ENCODE peak calls at places on chromosomes 4 and X, in eight cellular contexts. S is COR-L47; C is NCI-H1694; B is stimulated activated CD8-positive, alpha-beta memory T cell treated with anti-CD3 and anti-CD28 coated beads, Interleukin-7, amount 100 ng/mL, for 24 hours; R is T1000; X is NCI-H1436 treated with DMSO at 0.1 percent for 48 hours; V is AG08395; A is central memory CD8-positive, alpha-beta T cell. U is an unnamed sample.

GRCh38 chr4:88737304-88738015 is 39.8 kb upstream of the NAP1L5 start:
- DNase-seq in S (no peak), C (no peak), B (no peak), R (no peak), X (no peak), V (no peak), A (no peak), U (no peak)

GRCh38 chrX:44343412-44343942 is at the start of gene EFHC2:
- DNase-seq in S (no peak), C (no peak), B (peak), R (no peak), X (no peak), V (peak), A (peak), U (no peak)

GRCh38 chr4:146334862-146335449 is 120.6 kb downstream of the REELD1 start:
- DNase-seq in S (no peak), C (no peak), B (no peak), R (no peak), X (no peak), V (no peak), A (no peak), U (no peak)

GRCh38 chrX:13092455-13092941 is 48.1 kb upstream of the FAM9C start:
- DNase-seq in S (no peak), C (no peak), B (no peak), R (no peak), X (no peak), V (no peak), A (peak), U (no peak)

GRCh38 chrX:153875391-153876111 is 10.4 kb downstream of the L1CAM start:
- DNase-seq in S (no peak), C (no peak), B (peak), R (no peak), X (no peak), V (peak), A (peak), U (peak)

GRCh38 chr4:158930573-158930972 is 161.7 kb downstream of the FNIP2 start:
- DNase-seq in S (no peak), C (no peak), B (no peak), R (no peak), X (no peak), V (no peak), A (no peak), U (no peak)

GRCh38 chrX:78659955-78660354 is 827 bp upstream of the RTL3 start:
- DNase-seq in S (no peak), C (no peak), B (no peak), R (no peak), X (no peak), V (no peak), A (no peak), U (no peak)

GRCh38 chrX:100864967-100865366 is 9.2 kb downstream of the NOX1 start:
- DNase-seq in S (no peak), C (no peak), B (no peak), R (no peak), X (no peak), V (peak), A (no peak), U (no peak)

GRCh38 chr4:3836802-3837601 is 70.8 kb downstream of the ADRA2C start:
- DNase-seq in S (no peak), C (no peak), B (no peak), R (no peak), X (no peak), V (no peak), A (no peak), U (peak)

GRCh38 chr4:1711055-1711905 is 839 bp downstream of the SLBP start:
- DNase-seq in S (no peak), C (no peak), B (no peak), R (no peak), X (no peak), V (peak), A (no peak), U (no peak)

GRCh38 chrX:100647095-100647494 is 3.1 kb downstream of the SRPX2 start:
- DNase-seq in S (no peak), C (no peak), B (no peak), R (no peak), X (no peak), V (peak), A (no peak), U (no peak)

U was measured in HAP-1.